ENCODE peak calls at places on chromosome 3, in six cellular contexts. One of them, this sample, is unnamed.

GRCh38 chr3:169286214-169286613 is 377.3 kb downstream of the MECOM start:
- DNase-seq in nephron progenitor cell: no peak
- DNase-seq in stomach: no peak
- DNase-seq in mesothelial cell of epicardium: no peak
- DNase-seq in PC-3: peak
- DNase-seq in epithelial cell of esophagus: peak
- DNase-seq in this sample: no peak

GRCh38 chr3:139394116-139394515 is 4.7 kb upstream of the COPB2 start:
- DNase-seq in PC-3: no peak
- DNase-seq in nephron progenitor cell: no peak
- DNase-seq in epithelial cell of esophagus: no peak
- DNase-seq in stomach: no peak
- DNase-seq in mesothelial cell of epicardium: no peak
- DNase-seq in this sample: no peak

GRCh38 chr3:103393395-103394186 is 958.8 kb downstream of the ZPLD1 start:
- DNase-seq in PC-3: no peak
- DNase-seq in stomach: no peak
- DNase-seq in mesothelial cell of epicardium: no peak
- DNase-seq in nephron progenitor cell: no peak
- DNase-seq in epithelial cell of esophagus: no peak
- DNase-seq in this sample: no peak

GRCh38 chr3:188084751-188085595 is 69.0 kb upstream of the LPP start:
- DNase-seq in stomach: no peak
- DNase-seq in mesothelial cell of epicardium: no peak
- DNase-seq in epithelial cell of esophagus: no peak
- DNase-seq in nephron progenitor cell: peak
- DNase-seq in PC-3: no peak
- DNase-seq in this sample: no peak

GRCh38 chr3:164208846-164209245 is 869.5 kb downstream of the SI start:
- DNase-seq in PC-3: no peak
- DNase-seq in nephron progenitor cell: no peak
- DNase-seq in stomach: no peak
- DNase-seq in mesothelial cell of epicardium: no peak
- DNase-seq in epithelial cell of esophagus: no peak
- DNase-seq in this sample: no peak

GRCh38 chr3:50648297-50648696 is 26.4 kb upstream of the DOCK3 start:
- DNase-seq in stomach: no peak
- DNase-seq in mesothelial cell of epicardium: no peak
- DNase-seq in epithelial cell of esophagus: no peak
- DNase-seq in PC-3: no peak
- DNase-seq in nephron progenitor cell: peak
- DNase-seq in this sample: peak

GRCh38 chr3:73098873-73099272 is 37.4 kb downstream of the EBLN2 start:
- DNase-seq in PC-3: no peak
- DNase-seq in mesothelial cell of epicardium: no peak
- DNase-seq in epithelial cell of esophagus: no peak
- DNase-seq in nephron progenitor cell: no peak
- DNase-seq in stomach: no peak
- DNase-seq in this sample: no peak

GRCh38 chr3:190911382-190911781 is 48.9 kb upstream of the GMNC start:
- DNase-seq in epithelial cell of esophagus: peak
- DNase-seq in PC-3: no peak
- DNase-seq in mesothelial cell of epicardium: no peak
- DNase-seq in stomach: no peak
- DNase-seq in nephron progenitor cell: no peak
- DNase-seq in this sample: no peak

GRCh38 chr3:188712257-188712924 is 459.4 kb upstream of the TPRG1 start:
- DNase-seq in PC-3: peak
- DNase-seq in mesothelial cell of epicardium: no peak
- DNase-seq in nephron progenitor cell: no peak
- DNase-seq in epithelial cell of esophagus: peak
- DNase-seq in stomach: no peak
- DNase-seq in this sample: no peak

GRCh38 chr3:73284432-73284831 is 223.0 kb downstream of the EBLN2 start:
- DNase-seq in stomach: no peak
- DNase-seq in nephron progenitor cell: no peak
- DNase-seq in PC-3: no peak
- DNase-seq in mesothelial cell of epicardium: no peak
- DNase-seq in epithelial cell of esophagus: no peak
- DNase-seq in this sample: no peak

GRCh38 chr3:185335799-185336198 is 27.1 kb upstream of the MAP3K13 start:
- DNase-seq in stomach: no peak
- DNase-seq in epithelial cell of esophagus: peak
- DNase-seq in PC-3: peak
- DNase-seq in mesothelial cell of epicardium: no peak
- DNase-seq in nephron progenitor cell: no peak
- DNase-seq in this sample: no peak

GRCh38 chr3:23575697-23576096 is 230.1 kb upstream of the UBE2E1 start:
- DNase-seq in nephron progenitor cell: no peak
- DNase-seq in epithelial cell of esophagus: peak
- DNase-seq in PC-3: peak
- DNase-seq in mesothelial cell of epicardium: no peak
- DNase-seq in stomach: no peak
- DNase-seq in this sample: no peak

GRCh38 chr3:71601811-71602210 is 18.3 kb upstream of the FOXP1 start:
- DNase-seq in nephron progenitor cell: no peak
- DNase-seq in stomach: no peak
- DNase-seq in PC-3: peak
- DNase-seq in mesothelial cell of epicardium: no peak
- DNase-seq in epithelial cell of esophagus: peak
- DNase-seq in this sample: no peak

GRCh38 chr3:77041156-77041696 is 1.3 kb downstream of the ROBO2 start:
- DNase-seq in mesothelial cell of epicardium: no peak
- DNase-seq in stomach: no peak
- DNase-seq in nephron progenitor cell: no peak
- DNase-seq in PC-3: no peak
- DNase-seq in epithelial cell of esophagus: no peak
- DNase-seq in this sample: no peak

GRCh38 chr3:194321666-194322640 is 29.2 kb downstream of the CPN2 start:
- DNase-seq in epithelial cell of esophagus: peak
- DNase-seq in nephron progenitor cell: no peak
- DNase-seq in stomach: peak
- DNase-seq in mesothelial cell of epicardium: no peak
- DNase-seq in PC-3: peak
- DNase-seq in this sample: no peak

GRCh38 chr3:67578416-67578815 is 76.0 kb downstream of the SUCLG2 start:
- DNase-seq in PC-3: no peak
- DNase-seq in mesothelial cell of epicardium: peak
- DNase-seq in nephron progenitor cell: peak
- DNase-seq in stomach: no peak
- DNase-seq in epithelial cell of esophagus: no peak
- DNase-seq in this sample: no peak

GRCh38 chr3:71461749-71462483 is 121.6 kb downstream of the FOXP1 start:
- DNase-seq in mesothelial cell of epicardium: no peak
- DNase-seq in PC-3: peak
- DNase-seq in epithelial cell of esophagus: peak
- DNase-seq in nephron progenitor cell: no peak
- DNase-seq in stomach: no peak
- DNase-seq in this sample: no peak

GRCh38 chr3:129402210-129402609 is 26.2 kb downstream of the EFCAB12 start:
- DNase-seq in PC-3: no peak
- DNase-seq in nephron progenitor cell: no peak
- DNase-seq in mesothelial cell of epicardium: no peak
- DNase-seq in stomach: no peak
- DNase-seq in epithelial cell of esophagus: no peak
- DNase-seq in this sample: no peak

GRCh38 chr3:71874618-71875017 is 89.7 kb upstream of the PROK2 start:
- DNase-seq in nephron progenitor cell: no peak
- DNase-seq in stomach: no peak
- DNase-seq in mesothelial cell of epicardium: no peak
- DNase-seq in epithelial cell of esophagus: no peak
- DNase-seq in PC-3: no peak
- DNase-seq in this sample: no peak

GRCh38 chr3:184761120-184761841 is 49.4 kb upstream of the MAGEF1 start:
- DNase-seq in mesothelial cell of epicardium: no peak
- DNase-seq in stomach: peak
- DNase-seq in nephron progenitor cell: no peak
- DNase-seq in PC-3: no peak
- DNase-seq in epithelial cell of esophagus: no peak
- DNase-seq in this sample: no peak

GRCh38 chr3:127005864-127006500 is 23.1 kb downstream of the PLXNA1 start:
- DNase-seq in mesothelial cell of epicardium: no peak
- DNase-seq in PC-3: peak
- DNase-seq in nephron progenitor cell: no peak
- DNase-seq in stomach: no peak
- DNase-seq in epithelial cell of esophagus: peak
- DNase-seq in this sample: no peak

GRCh38 chr3:185807455-185808068 is 17.3 kb downstream of the IGF2BP2 start:
- DNase-seq in nephron progenitor cell: no peak
- DNase-seq in epithelial cell of esophagus: peak
- DNase-seq in stomach: no peak
- DNase-seq in mesothelial cell of epicardium: no peak
- DNase-seq in PC-3: peak
- DNase-seq in this sample: no peak

GRCh38 chr3:127694467-127695215 is 21.9 kb downstream of the ABTB1 start:
- DNase-seq in stomach: peak
- DNase-seq in mesothelial cell of epicardium: no peak
- DNase-seq in epithelial cell of esophagus: peak
- DNase-seq in PC-3: peak
- DNase-seq in nephron progenitor cell: no peak
- DNase-seq in this sample: no peak

GRCh38 chr3:47318921-47319320 is 36.2 kb downstream of the KLHL18 start:
- DNase-seq in nephron progenitor cell: no peak
- DNase-seq in PC-3: peak
- DNase-seq in stomach: no peak
- DNase-seq in epithelial cell of esophagus: no peak
- DNase-seq in mesothelial cell of epicardium: no peak
- DNase-seq in this sample: no peak

DNA sequence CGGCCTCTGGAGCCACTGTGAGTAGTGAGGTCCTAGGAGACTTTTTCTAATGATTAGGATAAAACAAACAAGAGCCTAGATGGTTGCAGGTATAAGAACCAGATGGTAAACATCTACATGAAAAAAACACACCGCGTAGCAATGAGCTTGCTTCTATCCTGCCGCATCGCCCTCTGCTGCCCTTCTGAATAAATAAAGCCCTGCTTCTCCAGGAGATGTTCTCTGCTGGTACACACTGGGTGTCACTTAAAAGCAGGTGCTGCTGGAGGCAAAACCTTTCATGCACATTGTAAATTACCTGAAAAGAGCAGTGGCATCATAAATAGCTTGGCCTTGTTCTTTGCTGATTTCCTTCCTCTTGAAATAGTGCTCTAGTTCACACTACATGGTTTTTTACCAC is 164.4 kb upstream of the TOPAZ1 start:
- DNase-seq in PC-3: no peak
- DNase-seq in stomach: no peak
- DNase-seq in epithelial cell of esophagus: peak
- DNase-seq in nephron progenitor cell: no peak
- DNase-seq in mesothelial cell of epicardium: no peak
- DNase-seq in this sample: no peak
- TF ChIP-seq CTCF in PC-3: no peak
- TF ChIP-seq CTCF in stomach: no peak
- TF ChIP-seq CTCF in epithelial cell of esophagus: peak
- TF ChIP-seq CTCF in nephron progenitor cell: no peak
- TF ChIP-seq CTCF in mesothelial cell of epicardium: no peak
- TF ChIP-seq CTCF in this sample: peak

GRCh38 chr3:48681974-48682610 is 3.6 kb downstream of the NCKIPSD start:
- DNase-seq in epithelial cell of esophagus: no peak
- DNase-seq in stomach: no peak
- DNase-seq in mesothelial cell of epicardium: no peak
- DNase-seq in nephron progenitor cell: no peak
- DNase-seq in PC-3: no peak
- DNase-seq in this sample: no peak
- TF ChIP-seq CTCF in epithelial cell of esophagus: no peak
- TF ChIP-seq CTCF in stomach: no peak
- TF ChIP-seq CTCF in mesothelial cell of epicardium: no peak
- TF ChIP-seq CTCF in nephron progenitor cell: no peak
- TF ChIP-seq CTCF in PC-3: no peak
- TF ChIP-seq CTCF in this sample: no peak

DNA sequence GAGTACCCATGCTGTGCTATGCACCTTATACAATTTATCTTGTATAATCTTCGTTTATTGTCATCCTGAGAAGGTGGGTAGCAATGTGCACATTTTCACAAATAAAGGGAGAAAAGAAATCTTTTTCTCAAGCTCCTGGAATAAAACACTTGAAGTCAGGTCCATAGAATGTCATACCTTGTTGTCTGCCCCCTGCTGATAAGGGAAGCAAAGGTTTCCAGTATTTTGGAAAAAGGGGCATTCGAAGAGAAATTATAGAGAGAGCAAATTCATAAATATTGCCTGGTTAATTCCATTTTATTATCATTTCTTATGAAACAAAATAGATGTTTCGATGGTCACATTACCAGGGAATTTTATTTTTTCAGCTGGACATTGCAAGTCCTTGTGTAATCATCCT is 277.8 kb downstream of the RAP2B start:
- DNase-seq in stomach: no peak
- DNase-seq in epithelial cell of esophagus: peak
- DNase-seq in nephron progenitor cell: no peak
- DNase-seq in mesothelial cell of epicardium: no peak
- DNase-seq in PC-3: peak
- DNase-seq in this sample: no peak
- TF ChIP-seq CTCF in stomach: no peak
- TF ChIP-seq CTCF in epithelial cell of esophagus: peak
- TF ChIP-seq CTCF in nephron progenitor cell: no peak
- TF ChIP-seq CTCF in mesothelial cell of epicardium: no peak
- TF ChIP-seq CTCF in PC-3: peak
- TF ChIP-seq CTCF in this sample: no peak

DNA sequence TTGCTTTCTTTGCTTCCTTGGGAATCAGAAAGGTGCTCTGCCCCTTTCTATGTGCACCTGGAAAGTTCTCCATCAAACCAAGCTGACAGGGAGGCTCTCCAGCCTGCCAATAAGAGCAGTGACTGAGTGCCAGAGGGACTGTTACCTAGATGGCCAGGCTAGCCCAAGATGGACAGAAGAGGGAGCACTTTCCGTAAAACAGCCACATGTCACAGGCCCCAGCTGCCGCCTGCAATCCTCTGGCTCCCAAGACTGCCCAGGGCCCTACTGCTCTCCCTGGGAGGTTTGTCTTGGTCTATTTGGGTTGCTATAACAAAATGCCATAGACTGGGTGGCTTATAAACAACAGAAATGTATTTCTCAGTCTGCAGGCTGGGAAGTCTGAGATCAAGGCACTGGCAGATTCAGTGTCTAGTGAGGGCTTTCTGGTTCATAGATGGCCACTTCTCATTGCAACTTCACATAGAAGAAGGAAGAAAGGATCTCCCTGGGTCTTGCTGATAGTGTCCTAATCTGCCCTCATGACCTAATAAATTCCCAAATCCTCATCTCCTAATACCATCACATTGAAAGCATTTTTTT is 72.3 kb downstream of the TAMM41 start:
- DNase-seq in PC-3: peak
- DNase-seq in stomach: peak
- DNase-seq in nephron progenitor cell: peak
- DNase-seq in epithelial cell of esophagus: peak
- DNase-seq in mesothelial cell of epicardium: no peak
- DNase-seq in this sample: peak
- TF ChIP-seq CTCF in PC-3: peak
- TF ChIP-seq CTCF in stomach: no peak
- TF ChIP-seq CTCF in nephron progenitor cell: peak
- TF ChIP-seq CTCF in epithelial cell of esophagus: peak
- TF ChIP-seq CTCF in mesothelial cell of epicardium: no peak
- TF ChIP-seq CTCF in this sample: peak

This sample was measured in neural crest cell.